ENCODE peak calls at places on chromosomes 4 and X, in seven cellular contexts. One of them, this sample, is unnamed.

GRCh38 chrX:14899607-14900006 is 26.4 kb downstream of the MOSPD2 start:
- DNase-seq in mucosa of descending colon: no peak
- DNase-seq in esophagus squamous epithelium: no peak
- DNase-seq in nucleus accumbens: no peak
- DNase-seq in Right ventricle myocardium inferior: no peak
- DNase-seq in stimulated activated CD4-positive, alpha-beta T cell treated with anti-CD3 and anti-CD28 coated beads, Interleukin-12 subunit alpha, Interleukin-12 subunit beta, amount 100 ng/mL, for 24 hours: no peak
- DNase-seq in globus pallidus: no peak
- DNase-seq in this sample: peak

GRCh38 chr4:115279300-115279699 is 165.9 kb upstream of the NDST4 start:
- DNase-seq in nucleus accumbens: no peak
- DNase-seq in globus pallidus: no peak
- DNase-seq in stimulated activated CD4-positive, alpha-beta T cell treated with anti-CD3 and anti-CD28 coated beads, Interleukin-12 subunit alpha, Interleukin-12 subunit beta, amount 100 ng/mL, for 24 hours: no peak
- DNase-seq in mucosa of descending colon: no peak
- DNase-seq in esophagus squamous epithelium: no peak
- DNase-seq in Right ventricle myocardium inferior: no peak
- DNase-seq in this sample: no peak

GRCh38 chr4:74203467-74203866 is 45.5 kb downstream of the MTHFD2L start:
- DNase-seq in esophagus squamous epithelium: no peak
- DNase-seq in Right ventricle myocardium inferior: no peak
- DNase-seq in globus pallidus: no peak
- DNase-seq in stimulated activated CD4-positive, alpha-beta T cell treated with anti-CD3 and anti-CD28 coated beads, Interleukin-12 subunit alpha, Interleukin-12 subunit beta, amount 100 ng/mL, for 24 hours: no peak
- DNase-seq in nucleus accumbens: no peak
- DNase-seq in mucosa of descending colon: no peak
- DNase-seq in this sample: no peak

GRCh38 chr4:173518419-173519102 is 11.5 kb downstream of the HAND2 start:
- DNase-seq in esophagus squamous epithelium: no peak
- DNase-seq in nucleus accumbens: no peak
- DNase-seq in mucosa of descending colon: no peak
- DNase-seq in stimulated activated CD4-positive, alpha-beta T cell treated with anti-CD3 and anti-CD28 coated beads, Interleukin-12 subunit alpha, Interleukin-12 subunit beta, amount 100 ng/mL, for 24 hours: no peak
- DNase-seq in globus pallidus: no peak
- DNase-seq in Right ventricle myocardium inferior: peak
- DNase-seq in this sample: no peak

GRCh38 chrX:25015486-25016360 is at the start of gene ARX:
- DNase-seq in globus pallidus: peak
- DNase-seq in esophagus squamous epithelium: no peak
- DNase-seq in stimulated activated CD4-positive, alpha-beta T cell treated with anti-CD3 and anti-CD28 coated beads, Interleukin-12 subunit alpha, Interleukin-12 subunit beta, amount 100 ng/mL, for 24 hours: no peak
- DNase-seq in Right ventricle myocardium inferior: no peak
- DNase-seq in mucosa of descending colon: peak
- DNase-seq in nucleus accumbens: no peak
- DNase-seq in this sample: peak

GRCh38 chrX:54435121-54435520 is 5.1 kb upstream of the TSR2 start:
- DNase-seq in nucleus accumbens: no peak
- DNase-seq in mucosa of descending colon: no peak
- DNase-seq in stimulated activated CD4-positive, alpha-beta T cell treated with anti-CD3 and anti-CD28 coated beads, Interleukin-12 subunit alpha, Interleukin-12 subunit beta, amount 100 ng/mL, for 24 hours: no peak
- DNase-seq in Right ventricle myocardium inferior: no peak
- DNase-seq in globus pallidus: no peak
- DNase-seq in esophagus squamous epithelium: no peak
- DNase-seq in this sample: no peak

GRCh38 chr4:7189475-7190277 is 2.7 kb upstream of the SORCS2 start:
- DNase-seq in stimulated activated CD4-positive, alpha-beta T cell treated with anti-CD3 and anti-CD28 coated beads, Interleukin-12 subunit alpha, Interleukin-12 subunit beta, amount 100 ng/mL, for 24 hours: no peak
- DNase-seq in esophagus squamous epithelium: no peak
- DNase-seq in mucosa of descending colon: no peak
- DNase-seq in globus pallidus: no peak
- DNase-seq in nucleus accumbens: no peak
- DNase-seq in Right ventricle myocardium inferior: no peak
- DNase-seq in this sample: no peak

GRCh38 chr4:127304356-127304755 is 328.4 kb upstream of the INTU start:
- DNase-seq in Right ventricle myocardium inferior: no peak
- DNase-seq in esophagus squamous epithelium: no peak
- DNase-seq in mucosa of descending colon: no peak
- DNase-seq in nucleus accumbens: no peak
- DNase-seq in stimulated activated CD4-positive, alpha-beta T cell treated with anti-CD3 and anti-CD28 coated beads, Interleukin-12 subunit alpha, Interleukin-12 subunit beta, amount 100 ng/mL, for 24 hours: no peak
- DNase-seq in globus pallidus: no peak
- DNase-seq in this sample: no peak

GRCh38 chrX:109281478-109282275 is 200.2 kb downstream of the GUCY2F start:
- DNase-seq in stimulated activated CD4-positive, alpha-beta T cell treated with anti-CD3 and anti-CD28 coated beads, Interleukin-12 subunit alpha, Interleukin-12 subunit beta, amount 100 ng/mL, for 24 hours: no peak
- DNase-seq in globus pallidus: no peak
- DNase-seq in nucleus accumbens: no peak
- DNase-seq in esophagus squamous epithelium: no peak
- DNase-seq in mucosa of descending colon: no peak
- DNase-seq in Right ventricle myocardium inferior: no peak
- DNase-seq in this sample: peak

GRCh38 chr4:170853422-170854021 is 763.8 kb upstream of the AADAT start:
- DNase-seq in globus pallidus: peak
- DNase-seq in Right ventricle myocardium inferior: no peak
- DNase-seq in stimulated activated CD4-positive, alpha-beta T cell treated with anti-CD3 and anti-CD28 coated beads, Interleukin-12 subunit alpha, Interleukin-12 subunit beta, amount 100 ng/mL, for 24 hours: no peak
- DNase-seq in mucosa of descending colon: peak
- DNase-seq in nucleus accumbens: no peak
- DNase-seq in esophagus squamous epithelium: no peak
- DNase-seq in this sample: no peak

GRCh38 chr4:2248821-2249261 is 6.9 kb upstream of the HAUS3 start:
- DNase-seq in nucleus accumbens: no peak
- DNase-seq in mucosa of descending colon: peak
- DNase-seq in stimulated activated CD4-positive, alpha-beta T cell treated with anti-CD3 and anti-CD28 coated beads, Interleukin-12 subunit alpha, Interleukin-12 subunit beta, amount 100 ng/mL, for 24 hours: no peak
- DNase-seq in esophagus squamous epithelium: no peak
- DNase-seq in Right ventricle myocardium inferior: no peak
- DNase-seq in globus pallidus: no peak
- DNase-seq in this sample: no peak

GRCh38 chr4:16443504-16444088 is 217.3 kb upstream of the TAPT1 start:
- DNase-seq in mucosa of descending colon: no peak
- DNase-seq in Right ventricle myocardium inferior: no peak
- DNase-seq in stimulated activated CD4-positive, alpha-beta T cell treated with anti-CD3 and anti-CD28 coated beads, Interleukin-12 subunit alpha, Interleukin-12 subunit beta, amount 100 ng/mL, for 24 hours: no peak
- DNase-seq in globus pallidus: peak
- DNase-seq in esophagus squamous epithelium: no peak
- DNase-seq in nucleus accumbens: no peak
- DNase-seq in this sample: peak

GRCh38 chrX:103585421-103586313 is at the start of gene TCEAL4:
- DNase-seq in nucleus accumbens: peak
- DNase-seq in esophagus squamous epithelium: no peak
- DNase-seq in mucosa of descending colon: peak
- DNase-seq in Right ventricle myocardium inferior: peak
- DNase-seq in stimulated activated CD4-positive, alpha-beta T cell treated with anti-CD3 and anti-CD28 coated beads, Interleukin-12 subunit alpha, Interleukin-12 subunit beta, amount 100 ng/mL, for 24 hours: no peak
- DNase-seq in globus pallidus: peak
- DNase-seq in this sample: no peak

GRCh38 chrX:148501121-148502066 is 977 bp downstream of the AFF2 start:
- DNase-seq in stimulated activated CD4-positive, alpha-beta T cell treated with anti-CD3 and anti-CD28 coated beads, Interleukin-12 subunit alpha, Interleukin-12 subunit beta, amount 100 ng/mL, for 24 hours: no peak
- DNase-seq in globus pallidus: no peak
- DNase-seq in nucleus accumbens: no peak
- DNase-seq in Right ventricle myocardium inferior: peak
- DNase-seq in esophagus squamous epithelium: no peak
- DNase-seq in mucosa of descending colon: no peak
- DNase-seq in this sample: no peak

GRCh38 chrX:39476596-39476995 is 621.2 kb downstream of the BCOR start:
- DNase-seq in nucleus accumbens: no peak
- DNase-seq in esophagus squamous epithelium: no peak
- DNase-seq in globus pallidus: no peak
- DNase-seq in stimulated activated CD4-positive, alpha-beta T cell treated with anti-CD3 and anti-CD28 coated beads, Interleukin-12 subunit alpha, Interleukin-12 subunit beta, amount 100 ng/mL, for 24 hours: no peak
- DNase-seq in Right ventricle myocardium inferior: peak
- DNase-seq in mucosa of descending colon: no peak
- DNase-seq in this sample: no peak

GRCh38 chr4:141815646-141816045 is 179.3 kb downstream of the IL15 start:
- DNase-seq in stimulated activated CD4-positive, alpha-beta T cell treated with anti-CD3 and anti-CD28 coated beads, Interleukin-12 subunit alpha, Interleukin-12 subunit beta, amount 100 ng/mL, for 24 hours: no peak
- DNase-seq in nucleus accumbens: no peak
- DNase-seq in Right ventricle myocardium inferior: no peak
- DNase-seq in esophagus squamous epithelium: no peak
- DNase-seq in mucosa of descending colon: no peak
- DNase-seq in globus pallidus: no peak
- DNase-seq in this sample: no peak

GRCh38 chr4:167419468-167420133 is 185.3 kb upstream of the SPOCK3 start:
- DNase-seq in esophagus squamous epithelium: no peak
- DNase-seq in globus pallidus: no peak
- DNase-seq in mucosa of descending colon: no peak
- DNase-seq in stimulated activated CD4-positive, alpha-beta T cell treated with anti-CD3 and anti-CD28 coated beads, Interleukin-12 subunit alpha, Interleukin-12 subunit beta, amount 100 ng/mL, for 24 hours: no peak
- DNase-seq in Right ventricle myocardium inferior: no peak
- DNase-seq in nucleus accumbens: no peak
- DNase-seq in this sample: no peak